ENCODE peak calls at places on chromosome 1, in five cellular contexts. One of them, this sample, is unnamed.

GRCh38 chr1:20290624-20291597 is at the start of gene VWA5B1:
- DNase-seq in kidney tubule cell: no peak
- DNase-seq in astrocyte of the spinal cord: no peak
- DNase-seq in EL: no peak
- DNase-seq in activated CD4-positive, alpha-beta T cell treated with anti-CD3 and anti-CD28 coated beads, Interleukin-2, amount 50 U/mL, for 1 hour: no peak
- DNase-seq in this sample: no peak

GRCh38 chr1:167721617-167722151 is at the start of gene MPZL1:
- DNase-seq in EL: peak
- DNase-seq in activated CD4-positive, alpha-beta T cell treated with anti-CD3 and anti-CD28 coated beads, Interleukin-2, amount 50 U/mL, for 1 hour: peak
- DNase-seq in astrocyte of the spinal cord: peak
- DNase-seq in kidney tubule cell: peak
- DNase-seq in this sample: peak

GRCh38 chr1:32925360-32926142 is 24.4 kb upstream of the TMEM54 start:
- DNase-seq in EL: no peak
- DNase-seq in astrocyte of the spinal cord: peak
- DNase-seq in activated CD4-positive, alpha-beta T cell treated with anti-CD3 and anti-CD28 coated beads, Interleukin-2, amount 50 U/mL, for 1 hour: peak
- DNase-seq in kidney tubule cell: peak
- DNase-seq in this sample: no peak

GRCh38 chr1:160309183-160309535 is 24.2 kb upstream of the PEX19 start:
- DNase-seq in kidney tubule cell: no peak
- DNase-seq in astrocyte of the spinal cord: peak
- DNase-seq in activated CD4-positive, alpha-beta T cell treated with anti-CD3 and anti-CD28 coated beads, Interleukin-2, amount 50 U/mL, for 1 hour: no peak
- DNase-seq in EL: peak
- DNase-seq in this sample: no peak

GRCh38 chr1:205961970-205962820 is 18.9 kb upstream of the SLC26A9 start:
- DNase-seq in EL: peak
- DNase-seq in activated CD4-positive, alpha-beta T cell treated with anti-CD3 and anti-CD28 coated beads, Interleukin-2, amount 50 U/mL, for 1 hour: no peak
- DNase-seq in kidney tubule cell: peak
- DNase-seq in astrocyte of the spinal cord: no peak
- DNase-seq in this sample: no peak

GRCh38 chr1:27527223-27527856 is 37.4 kb upstream of the WASF2 start:
- DNase-seq in EL: no peak
- DNase-seq in kidney tubule cell: no peak
- DNase-seq in astrocyte of the spinal cord: peak
- DNase-seq in activated CD4-positive, alpha-beta T cell treated with anti-CD3 and anti-CD28 coated beads, Interleukin-2, amount 50 U/mL, for 1 hour: peak
- DNase-seq in this sample: peak

GRCh38 chr1:30109853-30110252 is 613.5 kb downstream of the MATN1 start:
- DNase-seq in activated CD4-positive, alpha-beta T cell treated with anti-CD3 and anti-CD28 coated beads, Interleukin-2, amount 50 U/mL, for 1 hour: no peak
- DNase-seq in EL: peak
- DNase-seq in kidney tubule cell: no peak
- DNase-seq in astrocyte of the spinal cord: peak
- DNase-seq in this sample: peak

GRCh38 chr1:200917291-200917817 is 22.7 kb downstream of the INAVA start:
- DNase-seq in activated CD4-positive, alpha-beta T cell treated with anti-CD3 and anti-CD28 coated beads, Interleukin-2, amount 50 U/mL, for 1 hour: no peak
- DNase-seq in astrocyte of the spinal cord: no peak
- DNase-seq in EL: no peak
- DNase-seq in kidney tubule cell: peak
- DNase-seq in this sample: peak

GRCh38 chr1:152511596-152511995 is 993 bp downstream of the LCE5A start:
- DNase-seq in EL: no peak
- DNase-seq in astrocyte of the spinal cord: no peak
- DNase-seq in activated CD4-positive, alpha-beta T cell treated with anti-CD3 and anti-CD28 coated beads, Interleukin-2, amount 50 U/mL, for 1 hour: no peak
- DNase-seq in kidney tubule cell: no peak
- DNase-seq in this sample: no peak

GRCh38 chr1:27624467-27625233 is 10.3 kb downstream of the FGR start:
- DNase-seq in EL: no peak
- DNase-seq in kidney tubule cell: no peak
- DNase-seq in activated CD4-positive, alpha-beta T cell treated with anti-CD3 and anti-CD28 coated beads, Interleukin-2, amount 50 U/mL, for 1 hour: no peak
- DNase-seq in astrocyte of the spinal cord: no peak
- DNase-seq in this sample: no peak

GRCh38 chr1:179143332-179143731 is 61.5 kb downstream of the TOR3A start:
- DNase-seq in astrocyte of the spinal cord: peak
- DNase-seq in kidney tubule cell: peak
- DNase-seq in EL: peak
- DNase-seq in activated CD4-positive, alpha-beta T cell treated with anti-CD3 and anti-CD28 coated beads, Interleukin-2, amount 50 U/mL, for 1 hour: no peak
- DNase-seq in this sample: no peak